ENCODE peak calls at places on chromosomes 2 and 18, in eight cellular contexts. D is lower leg skin, R is IMR-90, U is ovary, G is body of pancreas, W is A549, Y is HCT116, A is prostate gland. V is an unnamed sample.

GRCh38 chr2:209525336-209525735 is 101.5 kb downstream of the MAP2 start:
- DNase-seq in D (no peak), R (no peak), U (no peak), G (no peak), W (no peak), Y (no peak), A (no peak), V (no peak)

GRCh38 chr2:56522605-56523089 is 338.9 kb downstream of the CCDC85A start:
- DNase-seq in D (no peak), R (peak; percentile 2), U (no peak), G (peak; percentile 50), W (peak; percentile 49), Y (no peak), A (peak; percentile 41), V (no peak)

GRCh38 chr2:108184421-108184820 is 55.3 kb upstream of the SULT1C3 start:
- DNase-seq in D (no peak), R (peak; percentile 13), U (no peak), G (no peak), W (peak; percentile 46), Y (peak; percentile 4), A (no peak), V (peak; percentile 9)

GRCh38 chr2:181454990-181455520 is 2.1 kb upstream of the ITGA4 start:
- DNase-seq in D (no peak), R (no peak), U (no peak), G (no peak), W (no peak), Y (no peak), A (no peak), V (peak; percentile 51)

GRCh38 chr2:151842830-151843668 is 14.8 kb upstream of the ARL5A start:
- DNase-seq in D (no peak), R (no peak), U (no peak), G (no peak), W (no peak), Y (no peak), A (no peak), V (no peak)

GRCh38 chr2:196566969-196567666 is 72.4 kb upstream of the CCDC150 start:
- DNase-seq in D (no peak), R (peak; percentile 9), U (no peak), G (no peak), W (no peak), Y (no peak), A (no peak), V (no peak)

GRCh38 chr18:56747032-56747658 is 96.0 kb downstream of the WDR7 start:
- DNase-seq in D (no peak), R (no peak), U (no peak), G (no peak), W (no peak), Y (no peak), A (no peak), V (no peak)

GRCh38 chr2:20620696-20621365 is 30.1 kb downstream of the HS1BP3 start:
- DNase-seq in D (no peak), R (no peak), U (peak; percentile 12), G (peak; percentile 5), W (no peak), Y (no peak), A (no peak), V (no peak)

GRCh38 chr2:200577000-200577399 is 8.8 kb upstream of the AOX1 start:
- DNase-seq in D (no peak), R (no peak), U (no peak), G (no peak), W (no peak), Y (no peak), A (no peak), V (peak; percentile 5)

GRCh38 chr18:22604390-22604985 is 186.8 kb upstream of the CTAGE1 start:
- DNase-seq in D (no peak), R (peak; percentile 36), U (no peak), G (peak; percentile 41), W (no peak), Y (no peak), A (peak; percentile 63), V (no peak)

GRCh38 chr2:136116813-136117390 is 1.0 kb downstream of the CXCR4 start:
- DNase-seq in D (no peak), R (no peak), U (peak; percentile 12), G (no peak), W (peak; percentile 9), Y (no peak), A (no peak), V (peak; percentile 41)

GRCh38 chr18:23053756-23054457 is 81.4 kb upstream of the CABLES1 start:
- DNase-seq in D (no peak), R (peak; percentile 72), U (no peak), G (peak; percentile 13), W (peak; percentile 31), Y (no peak), A (no peak), V (no peak)

GRCh38 chr2:175560521-175561164 is 379.1 kb upstream of the ATP5MC3 start:
- DNase-seq in D (no peak), R (no peak), U (no peak), G (no peak), W (no peak), Y (no peak), A (no peak), V (no peak)

GRCh38 chr18:22102948-22103663 is 66.3 kb upstream of the GATA6 start:
- DNase-seq in D (no peak), R (no peak), U (no peak), G (no peak), W (no peak), Y (no peak), A (no peak), V (no peak)

GRCh38 chr2:216073773-216074172 is 7.8 kb downstream of the PECR start:
- DNase-seq in D (no peak), R (no peak), U (no peak), G (no peak), W (no peak), Y (no peak), A (no peak), V (no peak)
- TF ChIP-seq POLR2A in D (no peak), R (no peak), U (no peak), G (no peak), W (no peak), Y (no peak), A (no peak), V (no peak)

GRCh38 chr2:201699384-201699783 is 940 bp upstream of the MPP4 start:
- DNase-seq in D (no peak), R (no peak), U (no peak), G (no peak), W (no peak), Y (no peak), A (no peak), V (no peak)

GRCh38 chr2:201698588-201699226 is at the start of gene MPP4:
- DNase-seq in D (no peak), R (peak; percentile 46), U (no peak), G (no peak), W (no peak), Y (no peak), A (no peak), V (no peak)

GRCh38 chr2:201696151-201696659 is 2.2 kb downstream of the MPP4 start:
- DNase-seq in D (no peak), R (peak; percentile 96), U (no peak), G (no peak), W (no peak), Y (no peak), A (no peak), V (no peak)

GRCh38 chr2:201701591-201701990 is 3.1 kb upstream of the MPP4 start:
- DNase-seq in D (no peak), R (no peak), U (no peak), G (no peak), W (no peak), Y (no peak), A (no peak), V (no peak)

GRCh38 chr2:201697899-201698298 is 545 bp downstream of the MPP4 start:
- DNase-seq in D (no peak), R (peak; percentile 86), U (no peak), G (no peak), W (no peak), Y (no peak), A (no peak), V (no peak)
- TF ChIP-seq POLR2A in D (no peak), R (no peak), U (no peak), G (no peak), W (no peak), Y (no peak), A (no peak), V (no peak)

DNA sequence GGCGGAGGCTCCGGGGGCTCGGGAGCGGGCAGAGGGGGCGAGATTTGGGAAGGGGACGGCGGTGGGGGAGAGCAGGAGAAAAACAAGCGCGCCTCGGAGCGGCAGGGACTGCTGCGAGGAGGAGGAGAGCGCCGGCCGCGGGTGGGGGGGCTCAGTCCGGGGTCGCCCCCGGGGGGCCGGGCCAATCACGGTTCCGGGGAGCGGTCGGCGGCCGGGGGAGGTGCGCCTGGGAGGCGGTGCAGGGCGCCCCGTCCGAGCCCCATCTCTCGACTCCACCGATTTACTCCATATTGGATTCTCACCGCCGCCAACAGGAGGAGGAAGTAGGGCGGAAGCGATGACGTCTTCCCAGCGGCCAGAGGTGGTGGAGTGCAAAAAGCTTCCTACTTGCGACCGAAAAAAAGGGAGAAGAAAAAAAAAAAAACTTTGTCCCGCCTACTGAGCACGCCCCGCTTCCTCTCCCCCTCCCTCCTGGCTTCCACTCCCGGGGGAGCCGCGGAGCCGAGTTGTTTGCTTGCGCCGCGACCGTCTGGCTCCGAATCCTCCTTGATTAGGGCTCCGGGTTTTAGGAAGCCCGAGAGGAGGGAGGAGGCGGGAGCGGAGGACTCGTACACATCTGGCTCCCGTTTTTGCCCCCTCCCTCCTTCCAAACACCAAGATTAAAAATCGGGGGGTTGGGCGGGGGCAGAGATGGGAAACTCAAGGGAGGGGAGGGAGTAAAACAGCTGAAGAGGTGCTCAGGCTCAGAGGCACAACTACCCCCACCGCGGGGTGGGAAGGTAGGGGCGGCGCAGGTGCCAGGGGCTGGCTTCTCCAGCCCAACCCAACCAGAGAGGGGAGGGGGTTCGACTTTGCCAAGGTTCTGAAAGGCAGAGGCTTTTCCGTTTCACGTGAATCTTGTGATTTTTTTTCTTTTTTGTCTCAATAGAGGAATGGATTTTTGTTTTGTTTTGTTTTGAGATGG is at the start of gene SPRED2:
- DNase-seq in D (peak; percentile 94), R (peak; percentile 97), U (peak; percentile 93), G (peak; percentile 96), W (peak; percentile 96), Y (peak; percentile 95), A (peak; percentile 92), V (peak; percentile 95)
- TF ChIP-seq POLR2A in D (peak; percentile 66), R (peak; percentile 81), U (peak; percentile 81), G (peak; percentile 87), W (peak; percentile 41), Y (peak; percentile 58), A (peak; percentile 60), V (peak; percentile 67)

GRCh38 chr2:69012310-69013122 is 463 bp upstream of the ANTXR1 start:
- DNase-seq in D (peak; percentile 58), R (peak; percentile 76), U (peak; percentile 88), G (peak; percentile 32), W (peak; percentile 85), Y (peak; percentile 23), A (peak; percentile 51), V (peak; percentile 59)

GRCh38 chr2:69013837-69014796 is 1.1 kb downstream of the ANTXR1 start:
- DNase-seq in D (no peak), R (peak; percentile 54), U (no peak), G (no peak), W (peak; percentile 67), Y (no peak), A (no peak), V (no peak)

GRCh38 chr2:69011611-69012157 is 1.3 kb upstream of the ANTXR1 start:
- DNase-seq in D (no peak), R (no peak), U (no peak), G (no peak), W (no peak), Y (no peak), A (no peak), V (no peak)

GRCh38 chr2:69010437-69011194 is 2.4 kb upstream of the ANTXR1 start:
- DNase-seq in D (no peak), R (no peak), U (no peak), G (no peak), W (no peak), Y (no peak), A (no peak), V (no peak)

GRCh38 chr2:69013123-69013836 is at the start of gene ANTXR1:
- DNase-seq in D (peak; percentile 49), R (peak; percentile 78), U (peak; percentile 79), G (peak; percentile 19), W (peak; percentile 82), Y (peak; percentile 53), A (peak; percentile 27), V (no peak)
- TF ChIP-seq POLR2A in D (peak; percentile 9), R (peak; percentile 53), U (peak; percentile 37), G (no peak), W (peak; percentile 53), Y (peak; percentile 67), A (no peak), V (no peak)

V was measured in erythroblast.